ENCODE peak calls at places on chromosomes 6 and 20, in six cellular contexts. O is sigmoid colon, I is prostate gland, R is HCT116, P is stomach, T is spleen. V is an unnamed sample.

GRCh38 chr6:39157511-39157910 is 42.5 kb upstream of the SAYSD1 start:
- DNase-seq in T (no peak), P (no peak), O (no peak), I (no peak), R (no peak), V (no peak)

GRCh38 chr6:117142145-117142544 is 123.2 kb upstream of the VGLL2 start:
- DNase-seq in T (no peak), I (no peak), R (no peak), P (no peak), O (no peak), V (no peak)

GRCh38 chr6:144007779-144008500 is at the start of gene PLAGL1:
- DNase-seq in P (peak; percentile 68), R (peak; percentile 38), I (peak; percentile 58), T (peak; percentile 83), O (peak; percentile 79), V (no peak)

GRCh38 chr6:52609968-52610367 is 33.1 kb upstream of the TRAM2 start:
- DNase-seq in O (no peak), I (no peak), R (no peak), T (no peak), P (no peak), V (no peak)

GRCh38 chr20:38355161-38356012 is 9.1 kb downstream of the LBP start:
- DNase-seq in T (no peak), I (no peak), O (no peak), R (no peak), P (no peak), V (no peak)

GRCh38 chr6:111605100-111605748 is 454 bp downstream of the TRAF3IP2 start:
- DNase-seq in R (no peak), T (peak; percentile 85), O (peak; percentile 92), I (peak; percentile 58), P (peak; percentile 53), V (peak; percentile 59)

GRCh38 chr20:46558511-46558959 is 8.1 kb upstream of the OCSTAMP start:
- DNase-seq in I (no peak), R (no peak), P (peak; percentile 62), T (no peak), O (no peak), V (no peak)

GRCh38 chr6:113073611-113074191 is 726.6 kb downstream of the RFPL4B start:
- DNase-seq in R (no peak), P (no peak), O (no peak), T (no peak), I (no peak), V (no peak)

GRCh38 chr6:115613488-115613887 is 447.2 kb downstream of the FRK start:
- DNase-seq in R (no peak), I (no peak), T (no peak), P (no peak), O (no peak), V (no peak)

GRCh38 chr6:90072961-90073464 is 178.7 kb downstream of the GJA10 start:
- DNase-seq in O (no peak), R (no peak), I (no peak), T (no peak), P (no peak), V (no peak)

GRCh38 chr6:158900614-158901312 is 81.6 kb upstream of the EZR start:
- DNase-seq in P (no peak), R (no peak), T (no peak), O (no peak), I (no peak), V (no peak)

GRCh38 chr6:35078226-35078850 is 62.8 kb downstream of the TCP11 start:
- DNase-seq in P (no peak), O (peak; percentile 49), T (peak; percentile 52), I (no peak), R (no peak), V (peak; percentile 17)

GRCh38 chr6:134057478-134057877 is 5.1 kb upstream of the SLC2A12 start:
- DNase-seq in O (no peak), T (no peak), I (peak; percentile 51), R (no peak), P (no peak), V (no peak)

GRCh38 chr20:59028812-59029211 is 3.3 kb downstream of the ATP5F1E start:
- DNase-seq in P (no peak), I (no peak), T (no peak), R (no peak), O (no peak), V (no peak)

GRCh38 chr6:105270511-105270910 is 90.7 kb upstream of the POPDC3 start:
- DNase-seq in T (no peak), P (no peak), R (no peak), O (no peak), I (no peak), V (no peak)

GRCh38 chr6:113859349-113860164 is 2.4 kb downstream of the MARCKS start:
- DNase-seq in O (peak; percentile 74), P (peak; percentile 52), T (peak; percentile 88), I (peak; percentile 28), R (no peak), V (peak; percentile 54)

GRCh38 chr6:106546322-106547052 is 82.8 kb downstream of the RTN4IP1 start:
- DNase-seq in O (no peak), T (no peak), P (no peak), R (peak; percentile 76), I (no peak), V (no peak)

GRCh38 chr6:110409794-110410193 is 5.6 kb downstream of the DDO start:
- DNase-seq in T (no peak), R (no peak), I (no peak), O (no peak), P (no peak), V (no peak)

GRCh38 chr6:117346142-117346930 is 79.4 kb downstream of the ROS1 start:
- DNase-seq in R (no peak), O (no peak), P (no peak), T (no peak), I (no peak), V (no peak)

DNA sequence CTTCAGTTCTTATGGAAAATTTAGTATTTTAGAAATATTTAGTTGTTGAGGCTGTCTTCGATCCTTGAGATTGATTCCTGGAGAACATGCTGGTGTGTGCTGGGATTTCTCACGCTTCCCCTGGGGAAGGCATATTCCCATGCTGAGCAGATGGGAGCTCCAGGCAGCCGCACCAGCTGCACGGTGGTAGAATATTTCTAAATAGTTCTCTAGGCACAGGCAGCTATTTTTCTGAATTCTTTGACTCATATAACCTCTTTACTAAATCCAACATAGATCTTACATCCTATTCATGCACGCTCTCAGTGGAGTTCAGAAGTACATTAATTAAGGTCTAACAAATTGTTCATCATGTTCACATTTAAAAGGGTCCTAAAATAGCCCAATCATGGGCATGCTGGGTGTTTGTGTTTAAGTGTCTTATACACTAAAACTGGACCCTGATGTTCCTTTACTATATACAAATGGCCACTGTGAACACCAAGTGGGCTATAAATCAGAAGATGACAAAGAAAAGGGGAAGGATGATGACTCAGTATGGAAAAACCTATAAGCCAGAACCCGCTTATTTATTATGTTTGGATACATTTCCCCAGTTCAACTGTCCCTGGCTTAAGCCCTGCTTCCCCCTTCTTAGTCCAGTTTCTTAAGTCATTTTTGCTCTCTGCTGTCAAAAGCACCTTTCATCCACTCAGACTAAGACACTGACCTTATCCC is 138.5 kb downstream of the UST start:
- DNase-seq in R (no peak), O (no peak), P (no peak), I (no peak), T (no peak), V (no peak)
- TF ChIP-seq POLR2AphosphoS5 in R (no peak), O (peak; percentile 63), P (no peak), I (no peak), T (no peak), V (no peak)

GRCh38 chr20:1118336-1119127 is at the start of gene PSMF1:
- DNase-seq in P (peak; percentile 98), R (peak; percentile 87), I (peak; percentile 90), O (peak; percentile 97), T (peak; percentile 99), V (peak; percentile 94)
- TF ChIP-seq CTCF in P (no peak), R (no peak), I (no peak), O (no peak), T (peak; percentile 26), V (no peak)

GRCh38 chr6:19690676-19691075 is 146.5 kb upstream of the ID4 start:
- DNase-seq in T (no peak), I (no peak), O (no peak), R (no peak), P (no peak), V (no peak)

GRCh38 chr6:19694697-19695096 is 142.5 kb upstream of the ID4 start:
- DNase-seq in O (no peak), R (no peak), P (no peak), I (no peak), T (no peak), V (no peak)

GRCh38 chr6:19692506-19693298 is 144.5 kb upstream of the ID4 start:
- DNase-seq in O (no peak), P (no peak), T (no peak), R (no peak), I (no peak), V (no peak)

GRCh38 chr6:19691465-19692167 is 145.6 kb upstream of the ID4 start:
- DNase-seq in R (no peak), I (no peak), O (no peak), P (no peak), T (no peak), V (no peak)
- TF ChIP-seq POLR2AphosphoS5 in R (no peak), I (no peak), O (no peak), P (no peak), T (peak; percentile 46), V (no peak)

DNA sequence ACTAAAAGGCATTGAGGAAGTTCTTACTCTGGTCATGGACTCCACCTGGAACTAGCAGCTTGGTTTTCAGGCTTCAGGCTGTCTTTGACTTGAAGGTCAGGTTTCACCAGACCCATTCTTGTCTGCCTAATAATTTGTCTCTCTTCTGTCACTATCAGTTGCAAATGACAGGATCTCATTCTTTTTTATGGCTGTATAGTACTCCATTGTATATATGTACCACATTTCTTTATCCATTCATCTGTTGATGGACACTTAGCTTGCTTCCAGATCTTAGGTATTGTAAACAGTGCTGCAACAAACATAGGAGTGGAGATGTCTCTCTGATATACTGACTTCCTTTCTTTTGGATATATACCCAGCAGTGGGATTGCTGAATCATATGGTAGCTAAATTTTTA is 73.1 kb upstream of the SYNCRIP start:
- DNase-seq in O (no peak), I (no peak), P (no peak), R (no peak), T (no peak), V (no peak)
- TF ChIP-seq CTCF in O (no peak), I (no peak), P (no peak), R (no peak), T (no peak), V (no peak)

GRCh38 chr20:49248301-49248700 is 29.1 kb downstream of the DDX27 start:
- DNase-seq in I (no peak), T (no peak), R (no peak), O (no peak), P (no peak), V (no peak)

GRCh38 chr20:49247792-49248191 is 28.6 kb downstream of the DDX27 start:
- DNase-seq in T (no peak), P (no peak), I (no peak), R (no peak), O (no peak), V (no peak)

GRCh38 chr20:49248879-49249665 is 28.8 kb downstream of the ZNFX1 start:
- DNase-seq in O (no peak), R (no peak), T (no peak), P (no peak), I (no peak), V (no peak)

GRCh38 chr20:49247169-49247734 is 28.0 kb downstream of the DDX27 start:
- DNase-seq in R (no peak), T (no peak), P (no peak), I (no peak), O (no peak), V (no peak)

GRCh38 chr20:49245921-49246740 is 26.9 kb downstream of the DDX27 start:
- DNase-seq in T (no peak), R (peak; percentile 23), I (peak; percentile 49), P (no peak), O (no peak), V (no peak)
- TF ChIP-seq POLR2AphosphoS5 in T (no peak), R (no peak), I (peak; percentile 55), P (no peak), O (no peak), V (no peak)

V was measured in breast epithelium.